ENCODE peak calls at places on chromosomes 11 and 22, in four cellular contexts. D, E, Q and A are unnamed samples.

GRCh38 chr11:111922803-111923202 is 4.1 kb downstream of the C11orf52 start:
- DNase-seq in Q (peak), D (no peak), E (peak), A (no peak)

GRCh38 chr22:39090426-39091064 is 6.5 kb upstream of the APOBEC3H start:
- DNase-seq in Q (peak), E (no peak), D (no peak), A (no peak)

GRCh38 chr11:131044851-131045250 is 128.6 kb upstream of the SNX19 start:
- DNase-seq in D (no peak), Q (no peak), E (no peak), A (no peak)

GRCh38 chr11:69512136-69512535 is 30.7 kb downstream of the LINC01488 start:
- DNase-seq in D (no peak), E (no peak), Q (no peak), A (no peak)

GRCh38 chr11:14054708-14055107 is 92.2 kb downstream of the SPON1 start:
- DNase-seq in D (no peak), E (peak), Q (no peak), A (no peak)

GRCh38 chr11:12802418-12803085 is 128.3 kb downstream of the TEAD1 start:
- DNase-seq in Q (peak), D (peak), E (peak), A (peak)

GRCh38 chr22:50600967-50601668 is 525 bp downstream of the MAPK8IP2 start:
- DNase-seq in E (no peak), D (no peak), Q (no peak), A (peak)

GRCh38 chr22:23471698-23472097 is 108.4 kb downstream of the IGLL1 start:
- DNase-seq in Q (no peak), D (no peak), E (no peak), A (no peak)

GRCh38 chr11:73410627-73411026 is 34.4 kb downstream of the RELT start:
- DNase-seq in D (no peak), E (peak), Q (no peak), A (no peak)

GRCh38 chr11:29913352-29913751 is 103.5 kb downstream of the KCNA4 start:
- DNase-seq in E (no peak), D (no peak), Q (no peak), A (no peak)

GRCh38 chr11:123218451-123218850 is 23.4 kb upstream of the CLMP start:
- DNase-seq in D (no peak), Q (peak), E (peak), A (no peak)

GRCh38 chr11:45765836-45766235 is 39.1 kb upstream of the SLC35C1 start:
- DNase-seq in E (peak), D (no peak), Q (peak), A (no peak)

GRCh38 chr11:2311456-2312201 is 9.8 kb downstream of the TSPAN32 start:
- DNase-seq in Q (no peak), D (no peak), E (no peak), A (no peak)

GRCh38 chr11:38971141-38971540 is 2373.1 kb upstream of the RAG2 start:
- DNase-seq in E (no peak), D (no peak), Q (peak), A (no peak)

GRCh38 chr11:12163181-12163841 is 52.9 kb downstream of the MICAL2 start:
- DNase-seq in D (no peak), E (peak), Q (peak), A (no peak)